ENCODE peak calls at places on chromosomes 11 and 22, in six cellular contexts. One of them, this sample, is unnamed.

GRCh38 chr22:45516923-45517675 is 14.4 kb downstream of the FBLN1 start:
- DNase-seq in trophoblast cell: peak
- DNase-seq in neuronal stem cell: no peak
- DNase-seq in H9: no peak
- DNase-seq in H1: no peak
- DNase-seq in IMR-90: peak
- DNase-seq in this sample: peak

GRCh38 chr11:69918938-69919650 is 99.9 kb upstream of the FGF3 start:
- DNase-seq in neuronal stem cell: peak
- DNase-seq in H9: peak
- DNase-seq in trophoblast cell: peak
- DNase-seq in IMR-90: peak
- DNase-seq in H1: peak
- DNase-seq in this sample: peak

GRCh38 chr22:20646377-20646776 is 127.5 kb upstream of the SERPIND1 start:
- DNase-seq in trophoblast cell: no peak
- DNase-seq in H9: peak
- DNase-seq in IMR-90: no peak
- DNase-seq in neuronal stem cell: no peak
- DNase-seq in H1: no peak
- DNase-seq in this sample: no peak

GRCh38 chr11:10108901-10109665 is 184.9 kb downstream of the SBF2 start:
- DNase-seq in H1: no peak
- DNase-seq in trophoblast cell: no peak
- DNase-seq in H9: no peak
- DNase-seq in neuronal stem cell: no peak
- DNase-seq in IMR-90: peak
- DNase-seq in this sample: no peak

GRCh38 chr11:6646631-6647281 is 8.9 kb downstream of the DCHS1 start:
- DNase-seq in trophoblast cell: no peak
- DNase-seq in neuronal stem cell: no peak
- DNase-seq in H1: no peak
- DNase-seq in IMR-90: peak
- DNase-seq in H9: no peak
- DNase-seq in this sample: peak

GRCh38 chr11:3169952-3170755 is 5.0 kb upstream of the OSBPL5 start:
- DNase-seq in trophoblast cell: no peak
- DNase-seq in H1: no peak
- DNase-seq in neuronal stem cell: no peak
- DNase-seq in IMR-90: peak
- DNase-seq in H9: no peak
- DNase-seq in this sample: no peak

GRCh38 chr11:74321487-74322188 is 10.2 kb upstream of the P4HA3 start:
- DNase-seq in trophoblast cell: peak
- DNase-seq in H9: no peak
- DNase-seq in H1: no peak
- DNase-seq in neuronal stem cell: no peak
- DNase-seq in IMR-90: peak
- DNase-seq in this sample: no peak

GRCh38 chr11:69253028-69253427 is 40.9 kb upstream of the MYEOV start:
- DNase-seq in neuronal stem cell: no peak
- DNase-seq in trophoblast cell: no peak
- DNase-seq in H1: no peak
- DNase-seq in IMR-90: peak
- DNase-seq in H9: no peak
- DNase-seq in this sample: peak

GRCh38 chr11:39641749-39642148 is 1817.7 kb downstream of the LRRC4C start:
- DNase-seq in H9: no peak
- DNase-seq in IMR-90: no peak
- DNase-seq in H1: no peak
- DNase-seq in trophoblast cell: no peak
- DNase-seq in neuronal stem cell: no peak
- DNase-seq in this sample: peak

GRCh38 chr11:76798202-76798581 is 15.0 kb downstream of the TSKU start:
- DNase-seq in IMR-90: no peak
- DNase-seq in H9: no peak
- DNase-seq in trophoblast cell: no peak
- DNase-seq in neuronal stem cell: no peak
- DNase-seq in H1: no peak
- DNase-seq in this sample: no peak

GRCh38 chr11:111320728-111321568 is 22.6 kb downstream of the POU2AF3 start:
- DNase-seq in IMR-90: no peak
- DNase-seq in H1: no peak
- DNase-seq in trophoblast cell: no peak
- DNase-seq in neuronal stem cell: no peak
- DNase-seq in H9: no peak
- DNase-seq in this sample: no peak

GRCh38 chr22:44340271-44341239 is 27.8 kb upstream of the SHISAL1 start:
- DNase-seq in H1: no peak
- DNase-seq in trophoblast cell: no peak
- DNase-seq in neuronal stem cell: no peak
- DNase-seq in H9: no peak
- DNase-seq in IMR-90: no peak
- DNase-seq in this sample: no peak

GRCh38 chr11:96827164-96827563 is 437.4 kb downstream of the JRKL start:
- DNase-seq in H1: peak
- DNase-seq in neuronal stem cell: peak
- DNase-seq in H9: no peak
- DNase-seq in trophoblast cell: no peak
- DNase-seq in IMR-90: peak
- DNase-seq in this sample: peak

GRCh38 chr11:98979212-98979611 is 41.5 kb upstream of the CNTN5 start:
- DNase-seq in H9: no peak
- DNase-seq in IMR-90: no peak
- DNase-seq in trophoblast cell: no peak
- DNase-seq in H1: no peak
- DNase-seq in neuronal stem cell: no peak
- DNase-seq in this sample: no peak

GRCh38 chr22:47851586-47851985 is 1089.1 kb downstream of the TBC1D22A start:
- DNase-seq in trophoblast cell: no peak
- DNase-seq in neuronal stem cell: no peak
- DNase-seq in IMR-90: no peak
- DNase-seq in H9: no peak
- DNase-seq in H1: no peak
- DNase-seq in this sample: no peak

GRCh38 chr11:6637871-6638270 is 17.7 kb downstream of the DCHS1 start:
- DNase-seq in IMR-90: peak
- DNase-seq in H1: no peak
- DNase-seq in trophoblast cell: no peak
- DNase-seq in H9: no peak
- DNase-seq in neuronal stem cell: no peak
- DNase-seq in this sample: peak

GRCh38 chr11:34262601-34263081 is 95.2 kb downstream of the ABTB2 start:
- DNase-seq in H1: no peak
- DNase-seq in IMR-90: no peak
- DNase-seq in trophoblast cell: no peak
- DNase-seq in H9: no peak
- DNase-seq in neuronal stem cell: no peak
- DNase-seq in this sample: no peak

GRCh38 chr22:29369460-29369859 is 18.9 kb downstream of the AP1B1 start:
- DNase-seq in neuronal stem cell: peak
- DNase-seq in H1: peak
- DNase-seq in H9: peak
- DNase-seq in trophoblast cell: peak
- DNase-seq in IMR-90: peak
- DNase-seq in this sample: peak

GRCh38 chr22:39314251-39314971 is 5.0 kb downstream of the RPL3 start:
- DNase-seq in neuronal stem cell: no peak
- DNase-seq in trophoblast cell: no peak
- DNase-seq in H9: peak
- DNase-seq in IMR-90: no peak
- DNase-seq in H1: no peak
- DNase-seq in this sample: peak

GRCh38 chr11:23563591-23563990 is 703.3 kb upstream of the CCDC179 start:
- DNase-seq in IMR-90: no peak
- DNase-seq in trophoblast cell: no peak
- DNase-seq in neuronal stem cell: no peak
- DNase-seq in H1: no peak
- DNase-seq in H9: no peak
- DNase-seq in this sample: no peak

DNA sequence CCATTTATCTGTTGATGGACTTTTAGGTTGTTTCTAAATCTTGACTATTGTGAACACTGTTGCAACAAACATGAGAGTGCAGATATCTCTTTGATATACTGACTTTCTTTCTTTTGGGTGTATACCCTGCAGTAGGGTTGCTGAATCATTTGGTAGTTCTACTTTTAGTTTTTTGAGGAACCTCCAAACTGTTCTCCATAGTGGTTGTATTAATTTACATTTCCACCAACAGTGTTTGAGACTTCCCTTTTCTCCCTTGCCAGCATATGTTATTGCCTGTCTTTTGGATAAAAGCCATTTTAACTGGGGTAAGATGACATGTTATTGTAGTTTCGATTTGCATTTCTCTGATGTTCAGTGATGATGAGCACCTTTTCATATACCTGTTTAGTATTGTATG is 330.0 kb downstream of the DDX10 start:
- DNase-seq in trophoblast cell: no peak
- DNase-seq in H9: no peak
- DNase-seq in neuronal stem cell: no peak
- DNase-seq in H1: no peak
- DNase-seq in IMR-90: no peak
- DNase-seq in this sample: no peak
- H4K91ac ChIP-seq in trophoblast cell: no peak
- H4K91ac ChIP-seq in H9: no peak
- H4K91ac ChIP-seq in neuronal stem cell: no peak
- H4K91ac ChIP-seq in H1: no peak
- H4K91ac ChIP-seq in IMR-90: no peak
- H4K91ac ChIP-seq in this sample: no peak

GRCh38 chr11:113014262-113014661 is 53.0 kb downstream of the NCAM1 start:
- DNase-seq in trophoblast cell: no peak
- DNase-seq in H1: no peak
- DNase-seq in neuronal stem cell: no peak
- DNase-seq in H9: no peak
- DNase-seq in IMR-90: no peak
- DNase-seq in this sample: peak
- H3K4me2 ChIP-seq in trophoblast cell: no peak
- H3K4me2 ChIP-seq in H1: no peak
- H3K4me2 ChIP-seq in neuronal stem cell: no peak
- H3K4me2 ChIP-seq in H9: no peak
- H3K4me2 ChIP-seq in IMR-90: no peak
- H3K4me2 ChIP-seq in this sample: no peak

GRCh38 chr11:67700548-67701262 is 26.3 kb upstream of the ALDH3B2 start:
- DNase-seq in trophoblast cell: no peak
- DNase-seq in H9: no peak
- DNase-seq in H1: no peak
- DNase-seq in neuronal stem cell: peak
- DNase-seq in IMR-90: no peak
- DNase-seq in this sample: no peak
- H3K4ac ChIP-seq in trophoblast cell: no peak
- H3K4ac ChIP-seq in H9: no peak
- H3K4ac ChIP-seq in H1: no peak
- H3K4ac ChIP-seq in neuronal stem cell: no peak
- H3K4ac ChIP-seq in IMR-90: no peak
- H3K4ac ChIP-seq in this sample: no peak

DNA sequence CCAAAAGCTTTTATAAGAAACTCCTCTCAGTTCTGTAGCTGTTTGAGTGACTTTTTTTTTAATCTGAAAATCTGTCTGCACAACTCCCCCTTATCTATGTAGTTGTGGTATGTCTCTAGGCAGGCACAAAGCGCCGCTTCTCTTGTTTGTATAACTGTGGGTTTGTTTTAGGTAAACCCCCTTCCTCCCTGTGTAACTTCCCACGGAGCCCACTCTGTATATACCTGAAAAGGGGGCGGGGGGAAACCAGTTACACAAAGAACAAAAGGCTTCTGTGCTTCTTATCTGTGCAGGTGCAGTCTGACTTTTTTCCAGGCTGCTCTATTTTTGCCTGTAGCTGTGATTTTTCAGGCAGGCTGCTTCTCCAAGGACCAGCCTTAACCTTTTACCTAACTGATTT is 13.2 kb downstream of the OR10AG1 start:
- DNase-seq in IMR-90: no peak
- DNase-seq in H9: no peak
- DNase-seq in neuronal stem cell: no peak
- DNase-seq in trophoblast cell: no peak
- DNase-seq in H1: no peak
- DNase-seq in this sample: no peak
- H4K91ac ChIP-seq in IMR-90: no peak
- H4K91ac ChIP-seq in H9: no peak
- H4K91ac ChIP-seq in neuronal stem cell: no peak
- H4K91ac ChIP-seq in trophoblast cell: no peak
- H4K91ac ChIP-seq in H1: no peak
- H4K91ac ChIP-seq in this sample: no peak

GRCh38 chr11:118660646-118661424 is 18.6 kb downstream of the TREH start:
- DNase-seq in neuronal stem cell: no peak
- DNase-seq in IMR-90: no peak
- DNase-seq in H1: no peak
- DNase-seq in trophoblast cell: no peak
- DNase-seq in H9: peak
- DNase-seq in this sample: no peak

GRCh38 chr11:118659314-118659939 is 20.0 kb downstream of the TREH start:
- DNase-seq in H9: peak
- DNase-seq in IMR-90: peak
- DNase-seq in H1: peak
- DNase-seq in neuronal stem cell: peak
- DNase-seq in trophoblast cell: peak
- DNase-seq in this sample: peak

GRCh38 chr11:118661425-118662301 is 17.8 kb downstream of the TREH start:
- DNase-seq in IMR-90: no peak
- DNase-seq in H9: peak
- DNase-seq in H1: no peak
- DNase-seq in neuronal stem cell: no peak
- DNase-seq in trophoblast cell: no peak
- DNase-seq in this sample: no peak

GRCh38 chr11:118658372-118659313 is 20.8 kb downstream of the TREH start:
- DNase-seq in H9: peak
- DNase-seq in trophoblast cell: no peak
- DNase-seq in neuronal stem cell: no peak
- DNase-seq in H1: no peak
- DNase-seq in IMR-90: no peak
- DNase-seq in this sample: peak

GRCh38 chr11:118659956-118660645 is 19.3 kb downstream of the TREH start:
- DNase-seq in H1: no peak
- DNase-seq in neuronal stem cell: no peak
- DNase-seq in IMR-90: no peak
- DNase-seq in trophoblast cell: no peak
- DNase-seq in H9: no peak
- DNase-seq in this sample: no peak
- H3K4me2 ChIP-seq in H1: peak
- H3K4me2 ChIP-seq in neuronal stem cell: no peak
- H3K4me2 ChIP-seq in IMR-90: no peak
- H3K4me2 ChIP-seq in trophoblast cell: no peak
- H3K4me2 ChIP-seq in H9: no peak
- H3K4me2 ChIP-seq in this sample: no peak

GRCh38 chr11:37552284-37552683 is 954.2 kb upstream of the RAG2 start:
- DNase-seq in trophoblast cell: no peak
- DNase-seq in H9: no peak
- DNase-seq in IMR-90: no peak
- DNase-seq in neuronal stem cell: no peak
- DNase-seq in H1: no peak
- DNase-seq in this sample: no peak
- H3K4ac ChIP-seq in trophoblast cell: no peak
- H3K4ac ChIP-seq in H9: no peak
- H3K4ac ChIP-seq in IMR-90: no peak
- H3K4ac ChIP-seq in neuronal stem cell: no peak
- H3K4ac ChIP-seq in H1: no peak
- H3K4ac ChIP-seq in this sample: no peak

DNA sequence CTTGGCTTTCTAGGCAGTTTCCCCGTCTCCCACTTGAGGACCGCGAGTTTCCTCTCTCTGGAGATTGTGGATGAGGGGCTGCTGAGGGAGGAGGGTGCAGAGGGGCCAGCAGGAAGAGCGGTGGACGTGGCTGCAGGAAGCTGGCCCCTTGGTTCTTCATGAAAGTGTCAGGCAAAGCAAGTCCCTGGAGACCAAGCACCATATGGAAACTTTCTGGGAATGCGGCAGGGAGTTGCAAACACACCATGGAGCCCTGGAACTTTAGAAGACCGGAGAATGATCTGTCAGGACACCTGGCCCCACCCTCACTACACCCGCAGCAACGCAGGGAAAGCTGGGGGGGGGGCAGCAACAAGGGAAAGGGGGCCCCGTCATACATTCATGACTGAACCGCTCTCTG is 93.6 kb downstream of the NTM start:
- DNase-seq in neuronal stem cell: no peak
- DNase-seq in IMR-90: no peak
- DNase-seq in trophoblast cell: peak
- DNase-seq in H9: no peak
- DNase-seq in H1: no peak
- DNase-seq in this sample: no peak
- H4K91ac ChIP-seq in neuronal stem cell: no peak
- H4K91ac ChIP-seq in IMR-90: no peak
- H4K91ac ChIP-seq in trophoblast cell: peak
- H4K91ac ChIP-seq in H9: no peak
- H4K91ac ChIP-seq in H1: no peak
- H4K91ac ChIP-seq in this sample: no peak

This sample was measured in mesenchymal stem cell.